ENCODE peak calls at places on chromosome 7, in seven cellular contexts. B is mammary epithelial cell; M is BE2C; I is prostate gland; F is CD8-positive, alpha-beta memory T cell; E is colonic mucosa; C is astrocyte. P is an unnamed sample. For H3K36me3, the result is how much of the 10 kb centered on the place peaks cover.

GRCh38 chr7:154342971-154343633 is 290.9 kb downstream of the DPP6 start:
- DNase-seq in I (no peak), F (no peak), E (no peak), B (no peak), M (no peak), C (no peak), P (no peak)

GRCh38 chr7:22485189-22485588 is 14.8 kb downstream of the STEAP1B start:
- DNase-seq in B (peak), F (no peak), I (no peak), M (no peak), C (peak), E (no peak), P (no peak)

GRCh38 chr7:30166155-30166840 is 31.5 kb downstream of the MTURN start:
- DNase-seq in M (no peak), F (no peak), C (no peak), E (peak), B (peak), I (peak), P (no peak)

GRCh38 chr7:77917500-77918262 is 119.1 kb downstream of the PHTF2 start:
- DNase-seq in B (no peak), C (no peak), F (no peak), I (no peak), E (no peak), M (no peak), P (no peak)

GRCh38 chr7:79988642-79989041 is 146.0 kb upstream of the GNAI1 start:
- DNase-seq in C (peak), B (peak), I (no peak), E (no peak), M (no peak), F (no peak), P (no peak)

GRCh38 chr7:150959739-150960734 is 18.1 kb downstream of the KCNH2 start:
- DNase-seq in E (no peak), F (no peak), C (no peak), B (no peak), I (no peak), M (no peak), P (no peak)

GRCh38 chr7:112431803-112432202 is 18.5 kb upstream of the IFRD1 start:
- DNase-seq in F (no peak), M (no peak), C (no peak), E (no peak), I (no peak), B (no peak), P (no peak)

GRCh38 chr7:140685407-140686087 is 11.0 kb upstream of the NDUFB2 start:
- DNase-seq in I (no peak), M (no peak), F (no peak), B (no peak), C (no peak), E (no peak), P (no peak)

GRCh38 chr7:88357794-88358533 is 51.3 kb upstream of the STEAP4 start:
- DNase-seq in F (no peak), M (no peak), E (no peak), C (no peak), B (peak), I (no peak), P (peak)

GRCh38 chr7:15866753-15867152 is 180.3 kb upstream of the MEOX2 start:
- DNase-seq in I (no peak), F (no peak), M (no peak), B (no peak), C (no peak), E (no peak), P (no peak)

GRCh38 chr7:24025094-24025493 is 258.9 kb upstream of the NPY start:
- DNase-seq in F (no peak), B (peak), C (peak), E (no peak), I (no peak), M (no peak), P (no peak)

GRCh38 chr7:27782849-27783248 is 42.9 kb downstream of the TAX1BP1 start:
- DNase-seq in E (no peak), F (no peak), I (no peak), C (peak), B (peak), M (no peak), P (no peak)

DNA sequence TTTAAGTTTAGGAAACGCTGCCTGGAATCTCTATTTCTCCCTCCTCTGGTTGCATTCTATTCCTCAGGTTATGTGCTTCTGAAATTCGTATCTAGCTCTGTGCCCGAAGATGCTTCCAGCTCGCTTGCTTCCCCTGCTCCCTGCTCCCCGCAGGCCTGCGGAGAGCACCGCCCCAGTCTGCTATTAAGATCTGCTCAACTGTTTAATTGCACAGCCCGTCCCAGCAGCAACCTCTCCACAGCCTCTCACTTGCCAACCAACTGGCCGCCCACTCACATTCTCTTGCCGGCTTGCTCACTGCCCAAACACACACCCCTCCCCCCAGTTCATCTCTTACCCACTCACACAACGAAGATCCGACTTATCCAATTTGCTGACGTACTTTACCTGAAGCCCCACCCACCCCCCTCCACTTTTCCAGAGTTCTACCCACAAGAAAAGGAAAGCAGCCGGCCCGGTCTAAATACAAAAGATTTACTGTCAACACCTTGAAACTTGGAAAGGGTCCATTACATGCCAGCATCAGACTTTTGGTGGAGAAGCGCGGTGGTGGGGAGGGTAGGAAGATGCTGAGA is 167.3 kb upstream of the KLF14 start:
- DNase-seq in E (peak), I (peak), M (peak), C (peak), B (peak), F (no peak), P (peak)
- H3K36me3 ChIP-seq in E (under half), I (under half), M (under half), C (under half), B (under half), F (under half), P (under half)

GRCh38 chr7:134179321-134179720 is 52.2 kb downstream of the LRGUK start:
- DNase-seq in M (no peak), E (no peak), F (no peak), I (no peak), B (no peak), C (no peak), P (no peak)

GRCh38 chr7:134186801-134187200 is 59.7 kb downstream of the LRGUK start:
- DNase-seq in B (no peak), F (no peak), C (no peak), M (no peak), I (no peak), E (no peak), P (no peak)

GRCh38 chr7:134184767-134185166 is 57.6 kb downstream of the LRGUK start:
- DNase-seq in M (no peak), I (no peak), C (peak), E (no peak), B (peak), F (no peak), P (no peak)

GRCh38 chr7:134186022-134186421 is 58.9 kb downstream of the LRGUK start:
- DNase-seq in I (no peak), B (peak), E (no peak), M (no peak), F (no peak), C (peak), P (no peak)

GRCh38 chr7:134182078-134182477 is 54.9 kb downstream of the LRGUK start:
- DNase-seq in M (no peak), B (peak), C (no peak), E (no peak), F (no peak), I (no peak), P (no peak)
- H3K36me3 ChIP-seq in M (under half), B (under half), C (under half), E (under half), F (under half), I (under half), P (under half)

GRCh38 chr7:127708788-127709187 is 56.8 kb downstream of the SND1 start:
- DNase-seq in C (peak), E (peak), F (peak), I (peak), M (peak), B (peak), P (peak)
- H3K36me3 ChIP-seq in C (half or more), E (under half), F (under half), I (under half), M (half or more), B (under half), P (under half)

GRCh38 chr7:778271-778967 is 51.3 kb upstream of the PRKAR1B start:
- DNase-seq in C (no peak), B (no peak), F (no peak), I (no peak), M (no peak), E (no peak), P (no peak)

GRCh38 chr7:777679-778078 is 50.6 kb upstream of the PRKAR1B start:
- DNase-seq in M (no peak), F (no peak), C (no peak), E (no peak), I (no peak), B (no peak), P (no peak)

GRCh38 chr7:779480-779879 is 52.4 kb upstream of the PRKAR1B start:
- DNase-seq in I (no peak), F (no peak), M (no peak), E (no peak), C (no peak), B (no peak), P (no peak)

GRCh38 chr7:780056-780455 is 52.2 kb upstream of the SUN1 start:
- DNase-seq in M (no peak), C (no peak), I (no peak), B (no peak), F (no peak), E (no peak), P (no peak)

DNA sequence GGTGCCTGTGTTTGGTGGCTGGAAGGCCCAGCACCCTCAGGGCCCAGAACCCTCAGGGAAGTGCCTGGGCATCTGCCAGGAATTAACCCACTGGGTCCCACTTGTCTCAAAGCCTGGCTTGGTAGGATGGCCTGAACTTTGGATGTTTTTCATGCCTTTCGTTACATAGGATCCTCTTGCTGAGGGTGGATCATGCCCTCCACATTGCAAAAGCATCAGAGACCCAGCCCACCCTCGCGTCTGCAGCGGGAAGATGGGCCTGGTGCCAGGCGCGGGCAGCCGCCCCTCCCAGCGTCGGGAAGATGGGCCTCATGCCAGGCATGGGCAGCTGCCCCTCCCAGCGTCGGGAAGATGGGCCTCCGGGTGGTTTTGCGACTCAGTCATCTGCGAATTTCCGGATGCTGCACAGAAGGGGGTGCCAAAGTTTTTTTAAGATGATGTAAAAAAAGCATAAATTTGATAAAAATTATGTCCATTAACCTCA is 51.9 kb upstream of the PRKAR1B start:
- DNase-seq in I (no peak), F (no peak), C (no peak), E (no peak), B (no peak), M (peak), P (no peak)
- H3K36me3 ChIP-seq in I (under half), F (under half), C (under half), E (under half), B (under half), M (half or more), P (under half)

DNA sequence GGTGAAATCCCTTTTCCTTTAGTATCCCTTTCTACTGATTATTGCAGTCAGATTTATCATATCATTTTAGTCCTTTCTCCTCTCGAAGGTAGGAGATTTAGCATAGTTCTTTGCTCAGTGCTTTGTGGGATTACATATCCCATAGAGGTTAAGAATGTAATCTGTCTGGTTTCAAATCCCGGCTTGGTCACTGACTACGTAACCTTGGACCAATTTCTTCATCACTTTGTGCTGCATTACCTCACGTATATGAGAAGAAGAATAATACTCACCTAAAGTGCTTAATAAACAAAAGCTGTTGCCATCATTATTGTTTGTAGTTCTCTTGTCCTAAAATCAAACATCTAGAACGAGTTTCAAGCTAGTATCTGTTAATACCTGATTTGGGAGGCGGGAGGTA is 74.0 kb downstream of the KMT2E start:
- DNase-seq in F (no peak), B (no peak), E (no peak), C (no peak), I (no peak), M (no peak), P (no peak)
- H3K36me3 ChIP-seq in F (under half), B (under half), E (under half), C (under half), I (under half), M (half or more), P (under half)

GRCh38 chr7:73520673-73521635 is 1.1 kb downstream of the BAZ1B start:
- DNase-seq in B (peak), E (peak), I (no peak), C (no peak), F (no peak), M (no peak), P (no peak)

GRCh38 chr7:73521636-73522080 is 435 bp downstream of the BAZ1B start:
- DNase-seq in C (peak), F (peak), M (peak), B (no peak), E (peak), I (no peak), P (no peak)

GRCh38 chr7:73522081-73522818 is at the start of gene BAZ1B:
- DNase-seq in M (peak), B (peak), I (peak), E (peak), C (peak), F (peak), P (peak)

GRCh38 chr7:73518470-73518869 is 3.6 kb downstream of the BAZ1B start:
- DNase-seq in I (no peak), M (no peak), C (no peak), E (no peak), F (no peak), B (no peak), P (no peak)

GRCh38 chr7:73519867-73520672 is 2.0 kb downstream of the BAZ1B start:
- DNase-seq in B (peak), I (no peak), C (no peak), M (no peak), E (peak), F (peak), P (peak)
- H3K36me3 ChIP-seq in B (under half), I (under half), C (under half), M (half or more), E (under half), F (under half), P (under half)

GRCh38 chr7:774161-775109 is 47.4 kb upstream of the PRKAR1B start:
- DNase-seq in I (peak), M (peak), C (no peak), F (peak), E (peak), B (peak), P (peak)
- H3K36me3 ChIP-seq in I (under half), M (half or more), C (under half), F (under half), E (under half), B (under half), P (under half)

DNA sequence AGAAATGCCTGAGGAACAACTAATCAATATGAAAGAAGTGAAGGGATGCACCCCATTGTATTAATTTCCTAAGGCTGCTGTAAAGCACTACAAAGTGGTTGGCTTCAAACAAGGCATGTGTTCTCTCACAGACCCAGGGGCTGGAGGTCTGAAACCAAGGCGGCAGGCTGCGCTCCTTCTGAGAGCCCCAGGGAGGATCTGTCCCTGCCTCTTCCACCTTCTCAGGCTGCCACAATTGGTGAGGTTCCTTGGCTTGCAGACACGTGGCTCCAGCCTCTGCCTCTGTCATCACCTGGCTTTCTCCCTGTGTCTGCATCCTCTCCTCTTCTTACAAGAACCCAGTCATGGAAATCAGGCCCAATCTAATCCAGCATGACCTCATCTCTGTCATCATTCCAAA is 110.1 kb downstream of the TNS3 start:
- DNase-seq in F (no peak), I (no peak), E (no peak), M (no peak), B (no peak), C (no peak), P (no peak)
- H3K36me3 ChIP-seq in F (under half), I (under half), E (under half), M (under half), B (under half), C (under half), P (under half)

GRCh38 chr7:70766109-70766508 is 365.8 kb upstream of the GALNT17 start:
- DNase-seq in I (no peak), E (no peak), C (no peak), B (no peak), F (no peak), M (no peak), P (no peak)

GRCh38 chr7:70764004-70764691 is 367.8 kb upstream of the GALNT17 start:
- DNase-seq in F (no peak), B (no peak), M (no peak), E (no peak), C (no peak), I (no peak), P (no peak)

GRCh38 chr7:70765651-70766050 is 366.3 kb upstream of the GALNT17 start:
- DNase-seq in B (no peak), E (no peak), C (no peak), I (no peak), F (no peak), M (no peak), P (no peak)

GRCh38 chr7:70764701-70765208 is 367.2 kb upstream of the GALNT17 start:
- DNase-seq in M (no peak), C (no peak), F (no peak), E (no peak), B (no peak), I (no peak), P (no peak)

GRCh38 chr7:70766694-70767093 is 365.2 kb upstream of the GALNT17 start:
- DNase-seq in C (no peak), I (no peak), B (no peak), E (no peak), F (no peak), M (no peak), P (no peak)
- H3K36me3 ChIP-seq in C (under half), I (under half), B (under half), E (under half), F (under half), M (under half), P (under half)

GRCh38 chr7:44664756-44665461 is 58.5 kb downstream of the OGDH start:
- DNase-seq in B (no peak), I (no peak), C (no peak), E (no peak), F (no peak), M (no peak), P (no peak)

GRCh38 chr7:44667190-44667589 is 60.8 kb downstream of the OGDH start:
- DNase-seq in M (no peak), I (no peak), F (no peak), E (no peak), B (no peak), C (no peak), P (no peak)

GRCh38 chr7:44671069-44671468 is 64.6 kb downstream of the OGDH start:
- DNase-seq in M (no peak), B (no peak), I (no peak), E (no peak), F (no peak), C (no peak), P (no peak)

GRCh38 chr7:44665531-44666213 is 59.2 kb downstream of the OGDH start:
- DNase-seq in E (no peak), M (no peak), I (no peak), C (peak), B (peak), F (no peak), P (no peak)

GRCh38 chr7:44666566-44666965 is 60.1 kb downstream of the OGDH start:
- DNase-seq in E (no peak), F (no peak), I (no peak), B (no peak), C (no peak), M (no peak), P (no peak)
- H3K36me3 ChIP-seq in E (under half), F (under half), I (under half), B (under half), C (under half), M (under half), P (under half)

P was measured in small intestine.